ENCODE peak calls at places on chromosome 7, in five cellular contexts. P is upper lobe of left lung, F is CD14-positive monocyte, W is fibroblast of mammary gland, N is cardiac muscle cell. S is an unnamed sample.

GRCh38 chr7:1650363-1651030 is 19.6 kb upstream of the ELFN1 start:
- DNase-seq in P (peak; percentile 59), W (no peak), F (no peak), N (no peak), S (no peak)

GRCh38 chr7:151819826-151820225 is 57.1 kb downstream of the PRKAG2 start:
- DNase-seq in W (no peak), P (no peak), N (no peak), F (peak; percentile 35), S (no peak)

GRCh38 chr7:142603870-142604448 is 145.3 kb upstream of the PRSS1 start:
- DNase-seq in W (peak; percentile 77), P (no peak), F (peak; percentile 60), N (peak; percentile 81), S (no peak)

GRCh38 chr7:88758355-88759215 is 915 bp upstream of the ZNF804B start:
- DNase-seq in W (peak; percentile 6), F (no peak), N (peak; percentile 22), P (no peak), S (no peak)

GRCh38 chr7:35253182-35253679 is 669 bp downstream of the TBX20 start:
- DNase-seq in P (no peak), F (no peak), W (no peak), N (peak; percentile 29), S (no peak)

GRCh38 chr7:131226116-131226562 is 101.5 kb upstream of the MKLN1 start:
- DNase-seq in F (no peak), W (no peak), P (no peak), N (no peak), S (no peak)

GRCh38 chr7:125059861-125060456 is 130.3 kb upstream of the POT1 start:
- DNase-seq in N (peak; percentile 33), P (no peak), W (peak; percentile 13), F (no peak), S (no peak)

GRCh38 chr7:90968871-90969270 is 295.4 kb upstream of the FZD1 start:
- DNase-seq in F (no peak), W (no peak), N (peak; percentile 43), P (no peak), S (no peak)

GRCh38 chr7:106619213-106619612 is 41.7 kb downstream of the CCDC71L start:
- DNase-seq in F (no peak), N (no peak), P (no peak), W (no peak), S (no peak)

GRCh38 chr7:148545172-148545571 is 45.4 kb upstream of the C7orf33 start:
- DNase-seq in P (no peak), N (no peak), F (no peak), W (no peak), S (no peak)

GRCh38 chr7:47572101-47572460 is 9.8 kb downstream of the TNS3 start:
- DNase-seq in W (no peak), N (no peak), P (no peak), F (no peak), S (no peak)

GRCh38 chr7:44634839-44635591 is 28.6 kb downstream of the OGDH start:
- DNase-seq in W (peak; percentile 15), N (peak; percentile 20), P (peak; percentile 62), F (no peak), S (no peak)

GRCh38 chr7:132430863-132431822 is 145.1 kb downstream of the PLXNA4 start:
- DNase-seq in W (peak; percentile 97), F (no peak), N (peak; percentile 97), P (peak; percentile 49), S (no peak)

GRCh38 chr7:72098812-72099211 is 313.3 kb downstream of the CALN1 start:
- DNase-seq in F (no peak), W (peak; percentile 87), P (peak; percentile 22), N (no peak), S (no peak)

GRCh38 chr7:51014811-51015210 is 232.1 kb upstream of the GRB10 start:
- DNase-seq in P (peak; percentile 41), F (no peak), N (no peak), W (no peak), S (no peak)

GRCh38 chr7:121079425-121080169 is 91.1 kb downstream of the CPED1 start:
- DNase-seq in W (peak; percentile 43), N (peak; percentile 34), F (no peak), P (no peak), S (no peak)
- TF ChIP-seq CTCF in W (peak; percentile 33), N (no peak), F (no peak), P (peak; percentile 9), S (no peak)

GRCh38 chr7:149846436-149847046 is 8.4 kb downstream of the ZNF862 start:
- DNase-seq in F (no peak), N (peak; percentile 28), W (no peak), P (no peak), S (no peak)

GRCh38 chr7:149850007-149850594 is 11.9 kb downstream of the ZNF862 start:
- DNase-seq in N (no peak), P (no peak), F (no peak), W (no peak), S (no peak)

GRCh38 chr7:149851449-149851848 is 13.3 kb downstream of the ZNF862 start:
- DNase-seq in F (no peak), W (no peak), N (no peak), P (no peak), S (no peak)

GRCh38 chr7:149850716-149851115 is 12.5 kb downstream of the ZNF862 start:
- DNase-seq in F (no peak), N (no peak), W (no peak), P (no peak), S (no peak)

GRCh38 chr7:149849174-149849573 is 11.0 kb downstream of the ZNF862 start:
- DNase-seq in P (no peak), F (no peak), W (no peak), N (no peak), S (no peak)
- TF ChIP-seq CTCF in P (no peak), F (no peak), W (no peak), N (no peak), S (no peak)

DNA sequence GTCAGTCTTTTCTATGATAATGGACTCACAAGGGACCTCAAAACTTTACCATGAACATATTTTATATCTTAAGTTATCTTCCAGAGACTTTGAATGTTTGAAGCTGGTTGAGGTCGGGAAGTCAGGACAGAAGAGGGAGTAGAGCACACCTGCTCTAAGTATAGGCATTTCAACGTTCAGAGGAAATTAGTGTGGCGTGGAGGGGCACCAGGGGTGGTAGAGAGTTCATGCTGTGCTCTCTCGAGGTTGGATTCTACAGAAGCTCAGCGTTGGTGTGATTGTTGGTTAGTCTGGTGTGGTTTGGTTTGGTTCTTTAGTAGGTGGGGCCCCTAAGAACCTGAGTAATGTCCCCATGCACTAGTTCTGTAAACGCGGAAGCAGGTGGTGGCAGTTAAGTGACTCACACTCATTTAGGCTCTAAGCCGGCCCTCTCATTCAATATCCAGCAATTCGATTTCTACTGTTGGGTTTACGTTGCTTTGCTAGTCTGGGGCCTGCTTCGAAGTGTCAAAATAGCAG is 19.8 kb downstream of the CNTNAP2 start:
- DNase-seq in P (no peak), F (no peak), N (no peak), W (no peak), S (no peak)
- TF ChIP-seq CTCF in P (no peak), F (no peak), N (no peak), W (no peak), S (no peak)

GRCh38 chr7:74658171-74659004 is 870 bp downstream of the GTF2I start:
- DNase-seq in W (peak; percentile 85), P (peak; percentile 99), F (peak; percentile 58), N (peak; percentile 97), S (peak; percentile 93)

GRCh38 chr7:74656421-74656910 is 1.1 kb upstream of the GTF2I start:
- DNase-seq in W (peak; percentile 16), F (no peak), P (peak; percentile 75), N (peak; percentile 30), S (peak; percentile 25)

GRCh38 chr7:74657692-74658170 is at the start of gene GTF2I:
- DNase-seq in P (no peak), F (no peak), W (no peak), N (no peak), S (no peak)

GRCh38 chr7:74655785-74656420 is 1.6 kb upstream of the GTF2I start:
- DNase-seq in P (no peak), N (no peak), F (no peak), W (no peak), S (no peak)

GRCh38 chr7:74656911-74657691 is 417 bp upstream of the GTF2I start:
- DNase-seq in P (peak; percentile 100), F (peak; percentile 95), N (peak; percentile 99), W (peak; percentile 92), S (peak; percentile 96)
- TF ChIP-seq CTCF in P (no peak), F (no peak), N (peak; percentile 14), W (no peak), S (no peak)

GRCh38 chr7:68744036-68744435 is 854.2 kb upstream of the AUTS2 start:
- DNase-seq in P (no peak), N (no peak), W (no peak), F (no peak), S (no peak)
- TF ChIP-seq CTCF in P (no peak), N (no peak), W (no peak), F (no peak), S (no peak)

GRCh38 chr7:134435161-134435920 is 23.6 kb downstream of the AKR1B1 start:
- DNase-seq in P (no peak), W (peak; percentile 82), F (no peak), N (peak; percentile 37), S (no peak)

GRCh38 chr7:134434701-134435100 is 24.2 kb downstream of the AKR1B1 start:
- DNase-seq in W (no peak), P (no peak), N (no peak), F (no peak), S (no peak)

GRCh38 chr7:134431805-134432204 is 27.1 kb downstream of the AKR1B1 start:
- DNase-seq in P (no peak), F (no peak), W (no peak), N (no peak), S (no peak)

GRCh38 chr7:134433430-134433829 is 25.5 kb downstream of the AKR1B1 start:
- DNase-seq in P (no peak), N (no peak), F (no peak), W (no peak), S (no peak)

DNA sequence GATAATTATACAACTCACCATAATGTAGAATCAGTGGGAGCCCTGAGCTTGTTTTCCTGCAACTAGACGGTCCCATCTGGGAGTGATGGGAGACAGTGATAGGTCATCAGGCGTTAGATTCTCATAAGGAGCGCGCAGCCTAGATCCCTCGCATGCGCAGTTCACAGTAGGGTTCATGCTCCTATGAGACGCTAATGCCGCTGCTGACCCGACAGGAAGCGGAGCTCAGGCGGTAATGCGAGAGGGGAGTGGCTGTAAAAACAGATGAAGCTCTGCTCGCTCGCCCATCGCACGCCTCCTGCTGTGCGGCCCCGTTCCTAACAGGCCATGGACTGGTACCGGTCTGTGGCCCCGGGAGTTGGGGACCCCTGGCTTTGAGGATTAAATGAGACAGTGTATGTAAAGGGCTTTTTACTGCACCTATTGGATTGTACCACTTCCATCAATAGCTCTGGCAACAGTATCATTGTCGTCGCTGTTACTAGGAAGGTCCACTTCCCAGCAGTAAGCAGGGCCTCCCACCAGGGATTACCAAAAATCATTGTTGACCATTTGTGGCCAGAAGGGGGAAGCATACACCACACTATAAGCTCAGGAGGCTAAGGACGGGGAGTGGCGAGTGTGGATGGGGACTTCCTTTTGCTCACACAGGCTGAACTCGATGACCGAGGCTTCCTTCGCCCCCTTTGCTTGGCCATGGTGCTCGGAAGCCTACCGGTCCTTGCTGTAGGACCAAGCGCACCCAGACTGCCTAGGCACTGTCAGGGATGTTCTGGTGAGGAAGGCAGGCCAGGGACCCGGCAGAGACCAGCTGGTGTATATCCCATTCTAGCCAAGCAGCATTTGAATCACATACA is 26.4 kb downstream of the AKR1B1 start:
- DNase-seq in W (peak; percentile 95), P (peak; percentile 86), N (peak; percentile 95), F (peak; percentile 78), S (peak; percentile 56)
- TF ChIP-seq CTCF in W (peak; percentile 71), P (peak; percentile 90), N (peak; percentile 65), F (peak; percentile 87), S (no peak)

S was measured in activated B cell treated with CpG ODN at 0.5 μM for 24 hours.